ENCODE peak calls at places on chromosomes 12 and 14, in six cellular contexts. D, E, Q, C, V and F are unnamed samples.

GRCh38 chr14:90381999-90382451 is 14.8 kb upstream of the CALM1 start:
- DNase-seq in D (peak), E (peak), Q (peak), C (no peak), V (peak), F (peak)

GRCh38 chr12:55724940-55725309 is 3.9 kb downstream of the CD63 start:
- DNase-seq in D (no peak), E (no peak), Q (peak), C (no peak), V (no peak), F (peak)

GRCh38 chr14:46433381-46433780 is 218.2 kb downstream of the RPL10L start:
- DNase-seq in D (no peak), E (no peak), Q (no peak), C (no peak), V (no peak), F (no peak)

GRCh38 chr14:94769413-94770250 is at the start of gene GSC:
- DNase-seq in D (peak), E (no peak), Q (no peak), C (no peak), V (peak), F (peak)

GRCh38 chr14:76773188-76773885 is 12.1 kb downstream of the VASH1 start:
- DNase-seq in D (no peak), E (no peak), Q (peak), C (no peak), V (no peak), F (peak)

GRCh38 chr14:96139879-96140278 is 64.8 kb upstream of the BDKRB2 start:
- DNase-seq in D (no peak), E (no peak), Q (no peak), C (no peak), V (no peak), F (no peak)

GRCh38 chr12:111653596-111653995 is 32.2 kb downstream of the BRAP start:
- DNase-seq in D (no peak), E (no peak), Q (no peak), C (no peak), V (no peak), F (no peak)

GRCh38 chr12:30905483-30906009 is 21.0 kb upstream of the TSPAN11 start:
- DNase-seq in D (no peak), E (no peak), Q (no peak), C (no peak), V (no peak), F (no peak)

GRCh38 chr12:132170094-132170636 is 25.9 kb downstream of the NOC4L start:
- DNase-seq in D (no peak), E (no peak), Q (no peak), C (no peak), V (no peak), F (no peak)

GRCh38 chr14:72948481-72949138 is 22.3 kb downstream of the DCAF4 start:
- DNase-seq in D (peak), E (peak), Q (no peak), C (no peak), V (peak), F (peak)

GRCh38 chr12:118355838-118356237 is 16.9 kb downstream of the TAOK3 start:
- DNase-seq in D (no peak), E (no peak), Q (no peak), C (no peak), V (no peak), F (no peak)

GRCh38 chr14:45251912-45252311 is 1.1 kb downstream of the MIS18BP1 start:
- DNase-seq in D (no peak), E (no peak), Q (no peak), C (no peak), V (no peak), F (no peak)

GRCh38 chr14:99415496-99416281 is 65.0 kb downstream of the SETD3 start:
- DNase-seq in D (no peak), E (no peak), Q (no peak), C (no peak), V (peak), F (peak)

DNA sequence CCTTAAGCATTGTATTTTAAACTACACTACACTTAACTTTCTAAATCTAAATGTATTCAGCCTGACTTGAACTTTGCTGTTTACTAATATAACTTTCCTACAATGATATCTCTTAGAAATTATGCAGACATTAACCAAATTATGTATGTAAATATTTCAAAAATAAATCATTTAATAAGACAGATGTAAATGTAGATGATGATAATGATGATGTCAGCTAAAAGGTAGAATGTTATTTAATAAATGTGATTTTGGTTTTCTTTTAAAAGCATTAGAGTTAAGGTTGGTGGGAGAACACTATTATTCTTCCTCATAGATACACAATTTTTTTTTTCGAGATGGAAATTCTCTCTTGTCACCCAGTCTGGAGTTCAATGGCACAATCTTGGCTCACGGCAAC is 10.1 kb downstream of the TAS2R43 start:
- DNase-seq in D (no peak), E (no peak), Q (no peak), C (no peak), V (no peak), F (no peak)
- TF ChIP-seq POLR2A in D (no peak), E (no peak), Q (no peak), C (no peak), V (no peak), F (no peak)

GRCh38 chr12:94615284-94616216 is 34.8 kb downstream of the TMCC3 start:
- DNase-seq in D (no peak), E (no peak), Q (no peak), C (no peak), V (peak), F (peak)

GRCh38 chr12:94617101-94617500 is 33.3 kb downstream of the TMCC3 start:
- DNase-seq in D (no peak), E (no peak), Q (no peak), C (no peak), V (no peak), F (no peak)

GRCh38 chr12:94614288-94614721 is 36.1 kb downstream of the TMCC3 start:
- DNase-seq in D (no peak), E (no peak), Q (no peak), C (no peak), V (no peak), F (no peak)

GRCh38 chr12:94618995-94619695 is 31.2 kb downstream of the TMCC3 start:
- DNase-seq in D (no peak), E (no peak), Q (no peak), C (no peak), V (no peak), F (no peak)

GRCh38 chr12:94616217-94616729 is 34.1 kb downstream of the TMCC3 start:
- DNase-seq in D (no peak), E (no peak), Q (peak), C (no peak), V (peak), F (peak)
- TF ChIP-seq EP300 in D (no peak), E (no peak), Q (no peak), C (no peak), V (no peak), F (no peak)

GRCh38 chr12:19190292-19191031 is 60.9 kb downstream of the PLEKHA5 start:
- DNase-seq in D (no peak), E (no peak), Q (no peak), C (no peak), V (no peak), F (no peak)
- H3K27ac ChIP-seq in D (no peak), E (peak), Q (peak), C (peak), V (no peak), F (no peak)

DNA sequence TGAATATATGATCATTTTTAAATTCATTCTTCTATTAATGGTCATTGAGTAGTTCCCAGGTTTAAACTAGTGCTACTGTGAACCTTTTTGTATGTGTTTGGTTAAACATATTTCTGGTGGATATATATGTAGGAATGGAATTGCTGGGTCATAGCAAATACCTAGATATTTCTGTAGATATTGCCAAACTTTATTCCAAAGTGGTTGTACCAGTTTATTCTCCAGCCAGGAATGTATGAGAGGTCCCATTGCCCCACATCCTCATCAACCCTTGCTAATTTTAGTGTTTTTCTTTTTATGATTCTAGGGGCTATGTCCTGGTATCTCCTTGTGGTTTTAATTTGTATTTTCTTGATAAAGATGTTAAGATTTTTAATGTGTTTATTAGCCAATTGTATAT is 3.1 kb downstream of the VEZT start:
- DNase-seq in D (no peak), E (no peak), Q (no peak), C (no peak), V (no peak), F (no peak)
- TF ChIP-seq POLR2A in D (no peak), E (no peak), Q (no peak), C (no peak), V (no peak), F (no peak)

GRCh38 chr12:95959107-95959506 is 16.0 kb downstream of the AMDHD1 start:
- DNase-seq in D (no peak), E (no peak), Q (no peak), C (no peak), V (no peak), F (no peak)

GRCh38 chr12:95953000-95953399 is 9.9 kb downstream of the AMDHD1 start:
- DNase-seq in D (no peak), E (no peak), Q (no peak), C (no peak), V (no peak), F (no peak)

GRCh38 chr12:95955549-95956159 is 12.5 kb downstream of the AMDHD1 start:
- DNase-seq in D (no peak), E (no peak), Q (no peak), C (no peak), V (no peak), F (no peak)

GRCh38 chr12:95960241-95960640 is 17.1 kb downstream of the AMDHD1 start:
- DNase-seq in D (no peak), E (no peak), Q (no peak), C (no peak), V (no peak), F (no peak)

GRCh38 chr12:95956557-95957145 is 13.5 kb downstream of the AMDHD1 start:
- DNase-seq in D (no peak), E (no peak), Q (no peak), C (no peak), V (no peak), F (no peak)
- TF ChIP-seq EP300 in D (no peak), E (no peak), Q (no peak), C (no peak), V (no peak), F (no peak)